ENCODE peak calls at places on chromosomes 2 and 18, in five cellular contexts. W is NCI-H1105 treated with DMSO at 0.1 percent for 48 hours; T is left cardiac atrium; Q is right lobe of liver; E is stimulated activated CD4-positive, alpha-beta T cell treated with anti-CD3 and anti-CD28 coated beads, Interleukin-2, amount 100 ng/mL, for 24 hours. K is an unnamed sample.

GRCh38 chr18:13558132-13558531 is 168.2 kb downstream of the FAM210A start:
- DNase-seq in W (peak), T (peak), Q (no peak), E (peak), K (peak)

GRCh38 chr18:44725300-44726096 is 44.8 kb downstream of the SETBP1 start:
- DNase-seq in W (no peak), T (peak), Q (no peak), E (peak), K (no peak)

GRCh38 chr18:12851709-12852108 is 32.3 kb downstream of the PTPN2 start:
- DNase-seq in W (no peak), T (no peak), Q (no peak), E (no peak), K (no peak)

GRCh38 chr18:55663891-55664290 is 75.9 kb upstream of the TCF4 start:
- DNase-seq in W (no peak), T (no peak), Q (no peak), E (no peak), K (no peak)

GRCh38 chr2:20224191-20224715 is 677 bp downstream of the SDC1 start:
- DNase-seq in W (peak), T (no peak), Q (no peak), E (no peak), K (peak)

GRCh38 chr2:80086831-80087230 is 217.7 kb downstream of the LRRTM1 start:
- DNase-seq in W (no peak), T (no peak), Q (no peak), E (no peak), K (peak)

GRCh38 chr2:137939026-137939425 is 25.2 kb upstream of the HNMT start:
- DNase-seq in W (no peak), T (no peak), Q (no peak), E (no peak), K (peak)

GRCh38 chr18:69599377-69599776 is 198.7 kb downstream of the DOK6 start:
- DNase-seq in W (peak), T (no peak), Q (no peak), E (no peak), K (peak)

GRCh38 chr2:45713126-45713525 is 61.7 kb downstream of the PRKCE start:
- DNase-seq in W (no peak), T (no peak), Q (no peak), E (no peak), K (peak)

GRCh38 chr2:63827749-63828148 is 13.9 kb upstream of the UGP2 start:
- DNase-seq in W (no peak), T (no peak), Q (no peak), E (no peak), K (no peak)

GRCh38 chr18:72700961-72701710 is 157.0 kb upstream of the CBLN2 start:
- DNase-seq in W (peak), T (no peak), Q (no peak), E (no peak), K (peak)

GRCh38 chr2:118855451-118856279 is 8.2 kb upstream of the EN1 start:
- DNase-seq in W (peak), T (peak), Q (peak), E (peak), K (peak)

GRCh38 chr2:47964722-47965434 is 58.6 kb upstream of the FBXO11 start:
- DNase-seq in W (no peak), T (no peak), Q (no peak), E (no peak), K (no peak)

GRCh38 chr2:20704886-20705285 is 37.9 kb downstream of the GDF7 start:
- DNase-seq in W (no peak), T (no peak), Q (no peak), E (no peak), K (no peak)

GRCh38 chr2:240421396-240421795 is 14.1 kb upstream of the GPC1 start:
- DNase-seq in W (no peak), T (no peak), Q (peak), E (no peak), K (no peak)